ENCODE peak calls at places on chromosomes 7 and 10, in four cellular contexts. S is HepG2, T is HCT116, F is K562. O is an unnamed sample.

GRCh38 chr7:51009716-51010496 is 227.2 kb upstream of the GRB10 start:
- DNase-seq in S (peak; percentile 5), T (no peak), F (no peak), O (no peak)

GRCh38 chr10:132508497-132509443 is 28.8 kb upstream of the INPP5A start:
- DNase-seq in S (no peak), T (no peak), F (no peak), O (no peak)

GRCh38 chr10:73785721-73786511 is 510 bp downstream of the ZSWIM8 start:
- DNase-seq in S (no peak), T (no peak), F (peak; percentile 63), O (no peak)

GRCh38 chr7:36346260-36346831 is 43.3 kb upstream of the ANLN start:
- DNase-seq in S (no peak), T (no peak), F (no peak), O (no peak)

GRCh38 chr10:17290226-17290625 is 62.2 kb downstream of the VIM start:
- DNase-seq in S (no peak), T (peak; percentile 50), F (peak; percentile 21), O (peak; percentile 5)

GRCh38 chr10:124094419-124094785 is 1.0 kb upstream of the CHST15 start:
- DNase-seq in S (no peak), T (no peak), F (no peak), O (no peak)

GRCh38 chr7:81162771-81163525 is 244.1 kb upstream of the SEMA3C start:
- DNase-seq in S (no peak), T (no peak), F (no peak), O (no peak)

GRCh38 chr7:66921918-66922486 is 977 bp downstream of the TMEM248 start:
- DNase-seq in S (peak; percentile 30), T (no peak), F (peak; percentile 71), O (no peak)

GRCh38 chr7:114160925-114161324 is 242.1 kb upstream of the PPP1R3A start:
- DNase-seq in S (no peak), T (no peak), F (no peak), O (no peak)

GRCh38 chr10:76091821-76092394 is 660.5 kb downstream of the LRMDA start:
- DNase-seq in S (no peak), T (no peak), F (no peak), O (no peak)

GRCh38 chr10:69492091-69492745 is 41.0 kb downstream of the TSPAN15 start:
- DNase-seq in S (no peak), T (no peak), F (no peak), O (no peak)

GRCh38 chr10:126876456-126876855 is 28.8 kb upstream of the DOCK1 start:
- DNase-seq in S (no peak), T (no peak), F (no peak), O (no peak)

GRCh38 chr10:68346774-68347173 is 14.0 kb upstream of the PBLD start:
- DNase-seq in S (no peak), T (no peak), F (no peak), O (no peak)

GRCh38 chr7:85699482-85699881 is 512.6 kb upstream of the SEMA3D start:
- DNase-seq in S (no peak), T (no peak), F (no peak), O (no peak)

GRCh38 chr10:17113889-17114288 is 15.7 kb downstream of the CUBN start:
- DNase-seq in S (no peak), T (no peak), F (no peak), O (no peak)

GRCh38 chr10:24180891-24181290 is 28.0 kb upstream of the KIAA1217 start:
- DNase-seq in S (no peak), T (no peak), F (no peak), O (no peak)

GRCh38 chr7:26620352-26620751 is 244.0 kb downstream of the SKAP2 start:
- DNase-seq in S (peak; percentile 46), T (peak; percentile 57), F (peak; percentile 79), O (no peak)

GRCh38 chr7:142319970-142320369 is 62.1 kb upstream of the PRSS58 start:
- DNase-seq in S (no peak), T (no peak), F (peak; percentile 50), O (no peak)

GRCh38 chr10:10492420-10492819 is 525.3 kb upstream of the CELF2 start:
- DNase-seq in S (no peak), T (no peak), F (no peak), O (no peak)

GRCh38 chr10:68871731-68872342 is 29.3 kb upstream of the DDX50 start:
- DNase-seq in S (peak; percentile 46), T (no peak), F (no peak), O (no peak)

GRCh38 chr7:150966002-150966401 is 12.1 kb downstream of the KCNH2 start:
- DNase-seq in S (peak; percentile 30), T (no peak), F (peak; percentile 73), O (no peak)

GRCh38 chr7:150968698-150969482 is 9.2 kb downstream of the KCNH2 start:
- DNase-seq in S (no peak), T (no peak), F (peak; percentile 32), O (no peak)

GRCh38 chr7:150967332-150967731 is 10.8 kb downstream of the KCNH2 start:
- DNase-seq in S (no peak), T (no peak), F (no peak), O (no peak)

GRCh38 chr7:150969483-150969874 is 8.6 kb downstream of the KCNH2 start:
- DNase-seq in S (no peak), T (no peak), F (peak; percentile 13), O (no peak)

DNA sequence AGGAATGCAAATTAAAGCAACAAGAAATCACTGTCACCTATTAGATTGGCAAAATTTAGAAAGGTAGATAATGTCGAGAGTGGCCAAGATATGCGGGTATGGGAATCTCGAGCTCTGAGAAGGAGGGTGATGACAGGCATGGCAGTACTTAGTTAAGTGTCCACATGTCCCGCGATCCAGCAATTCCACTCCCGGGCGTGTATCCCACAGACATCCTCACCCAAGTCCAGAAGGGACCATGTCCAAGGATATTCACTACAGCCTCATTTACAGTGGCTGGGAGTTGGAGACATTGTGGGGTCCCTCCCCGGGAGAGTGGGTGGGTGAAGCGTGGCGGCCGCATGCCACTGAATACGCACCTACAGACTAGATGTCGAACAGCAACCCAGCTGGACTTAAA is 10.1 kb downstream of the KCNH2 start:
- DNase-seq in S (no peak), T (no peak), F (no peak), O (no peak)
- H3K27me3 ChIP-seq in S (peaks cover 15% of the 10 kb centered on the region), T (no peaks in the 10 kb centered on the region), F (no peaks in the 10 kb centered on the region), O (no peaks in the 10 kb centered on the region)

GRCh38 chr10:129285459-129285858 is 181.6 kb upstream of the MGMT start:
- DNase-seq in S (no peak), T (no peak), F (no peak), O (no peak)

GRCh38 chr10:129293991-129294700 is 172.9 kb upstream of the MGMT start:
- DNase-seq in S (no peak), T (no peak), F (no peak), O (no peak)

DNA sequence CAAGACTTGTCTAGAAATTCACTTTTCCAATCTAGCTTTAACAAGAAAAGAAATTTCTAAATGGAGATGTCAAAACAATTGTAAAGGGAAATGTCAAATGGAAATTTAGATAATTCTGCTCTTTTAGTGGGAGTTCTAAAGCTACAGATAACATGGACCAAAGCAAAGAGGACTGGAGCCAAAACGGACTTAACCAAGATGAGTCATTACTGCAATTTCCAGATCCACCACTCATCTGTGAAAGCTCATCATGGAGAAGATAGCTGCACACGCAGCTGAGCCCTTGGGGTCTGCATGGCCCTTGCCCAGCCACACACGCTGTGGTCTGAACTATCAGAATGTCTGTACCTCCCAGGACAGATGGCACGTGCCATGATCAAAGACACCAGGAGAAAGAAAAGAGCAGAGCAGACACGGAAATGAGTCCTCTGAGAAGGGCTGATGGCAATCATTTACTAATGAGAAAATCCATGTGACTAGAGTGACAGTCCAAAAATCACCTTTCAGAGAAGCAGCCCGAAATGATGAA is 178.0 kb upstream of the MGMT start:
- DNase-seq in S (no peak), T (no peak), F (no peak), O (no peak)
- TF ChIP-seq TCF7L2 in S (no peak), T (no peak), F (no peak), O (no peak)

GRCh38 chr7:128164955-128165670 is 76.0 kb upstream of the LEP start:
- DNase-seq in S (no peak), T (no peak), F (no peak), O (no peak)
- H3K27me3 ChIP-seq in S (peaks cover 11% of the 10 kb centered on the region), T (peaks cover 8% of the 10 kb centered on the region), F (peaks cover 38% of the 10 kb centered on the region), O (peaks cover 25% of the 10 kb centered on the region)

DNA sequence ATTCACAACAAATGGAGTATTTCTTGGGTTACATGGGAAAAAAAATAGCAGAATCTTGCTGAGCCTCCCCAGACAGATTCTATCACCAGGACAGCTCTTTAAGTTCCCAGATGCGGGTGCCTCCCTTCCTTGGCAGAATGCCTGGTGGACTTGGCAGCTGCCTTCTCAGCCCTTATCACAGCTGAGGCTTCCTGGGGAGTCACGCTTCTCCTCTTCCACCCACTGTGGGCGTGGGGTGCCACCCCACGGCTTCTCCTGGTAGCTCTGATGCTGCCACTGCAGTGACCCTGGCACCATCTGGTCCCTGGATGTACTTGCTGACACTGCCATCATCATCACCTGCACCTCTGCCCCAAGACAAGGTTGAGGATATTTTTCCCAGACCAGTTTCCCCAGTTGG is 16.2 kb upstream of the NME8 start:
- DNase-seq in S (no peak), T (no peak), F (no peak), O (no peak)
- TF ChIP-seq TCF7L2 in S (no peak), T (no peak), F (no peak), O (no peak)

GRCh38 chr7:157830331-157830730 is 493.5 kb downstream of the DNAJB6 start:
- DNase-seq in S (no peak), T (no peak), F (no peak), O (no peak)
- H3K27me3 ChIP-seq in S (no peaks in the 10 kb centered on the region), T (peaks cover 9% of the 10 kb centered on the region), F (peaks cover 39% of the 10 kb centered on the region), O (peaks cover 7% of the 10 kb centered on the region)

GRCh38 chr7:19000410-19000809 is 117.0 kb downstream of the TWIST1 start:
- DNase-seq in S (no peak), T (no peak), F (no peak), O (no peak)

GRCh38 chr7:18996583-18996982 is 120.9 kb downstream of the TWIST1 start:
- DNase-seq in S (no peak), T (no peak), F (no peak), O (no peak)

GRCh38 chr7:18995811-18996400 is 121.5 kb downstream of the TWIST1 start:
- DNase-seq in S (no peak), T (no peak), F (no peak), O (no peak)

GRCh38 chr7:18997477-18998130 is 119.8 kb downstream of the TWIST1 start:
- DNase-seq in S (no peak), T (no peak), F (no peak), O (no peak)

GRCh38 chr7:19001854-19002253 is 115.6 kb downstream of the TWIST1 start:
- DNase-seq in S (no peak), T (no peak), F (no peak), O (no peak)
- TF ChIP-seq TCF7L2 in S (no peak), T (no peak), F (no peak), O (no peak)

GRCh38 chr7:94907026-94907419 is 371 bp upstream of the PPP1R9A start:
- DNase-seq in S (peak; percentile 12), T (peak; percentile 29), F (no peak), O (no peak)
- H3K27me3 ChIP-seq in S (no peaks in the 10 kb centered on the region), T (no peaks in the 10 kb centered on the region), F (no peaks in the 10 kb centered on the region), O (peaks cover 4% of the 10 kb centered on the region)